ENCODE peak calls at places on chromosome 7, in four cellular contexts. Q is lung, E is A549, V is coronary artery. O is an unnamed sample.

GRCh38 chr7:151429555-151430331 is 10.2 kb downstream of the CRYGN start:
- DNase-seq in Q (no peak), E (peak), V (no peak), O (no peak)

GRCh38 chr7:101543242-101543766 is 85.8 kb downstream of the MYL10 start:
- DNase-seq in E (no peak), V (no peak), Q (no peak), O (no peak)

GRCh38 chr7:33939121-33939520 is 33.8 kb downstream of the BMPER start:
- DNase-seq in Q (no peak), V (no peak), E (no peak), O (no peak)

GRCh38 chr7:67361150-67361549 is 364.5 kb downstream of the TYW1 start:
- DNase-seq in Q (no peak), E (no peak), V (no peak), O (no peak)

GRCh38 chr7:67955061-67955460 is 958.4 kb downstream of the TYW1 start:
- DNase-seq in E (no peak), Q (no peak), V (no peak), O (no peak)

GRCh38 chr7:152459724-152460251 is 24.0 kb upstream of the KMT2C start:
- DNase-seq in Q (no peak), E (no peak), V (no peak), O (no peak)

GRCh38 chr7:47846117-47846836 is 102.0 kb downstream of the PKD1L1 start:
- DNase-seq in Q (peak), V (no peak), E (peak), O (no peak)

GRCh38 chr7:129665013-129665401 is 53.5 kb downstream of the NRF1 start:
- DNase-seq in V (no peak), Q (peak), E (peak), O (no peak)

GRCh38 chr7:66167773-66168367 is 37.3 kb upstream of the TPST1 start:
- DNase-seq in E (no peak), V (no peak), Q (no peak), O (no peak)

GRCh38 chr7:156993925-156994235 is 16.6 kb downstream of the MNX1 start:
- DNase-seq in E (no peak), Q (no peak), V (peak), O (no peak)

GRCh38 chr7:45715471-45716352 is 141.5 kb downstream of the ADCY1 start:
- DNase-seq in E (no peak), V (peak), Q (peak), O (peak)

GRCh38 chr7:55132890-55133551 is 114.2 kb downstream of the EGFR start:
- DNase-seq in Q (peak), V (peak), E (peak), O (no peak)

GRCh38 chr7:106067678-106068077 is 44.4 kb downstream of the SYPL1 start:
- DNase-seq in V (no peak), Q (no peak), E (no peak), O (no peak)

GRCh38 chr7:137172105-137172590 is 171.4 kb downstream of the PTN start:
- DNase-seq in Q (no peak), V (no peak), E (no peak), O (no peak)

GRCh38 chr7:139589474-139589873 is 66.0 kb downstream of the CLEC2L start:
- DNase-seq in E (no peak), Q (no peak), V (no peak), O (peak)

GRCh38 chr7:27933691-27934565 is 194.0 kb downstream of the TAX1BP1 start:
- DNase-seq in Q (no peak), V (no peak), E (no peak), O (no peak)

GRCh38 chr7:125033506-125033905 is 103.9 kb upstream of the POT1 start:
- DNase-seq in Q (no peak), E (no peak), V (no peak), O (no peak)

GRCh38 chr7:40641717-40642116 is 506.9 kb downstream of the SUGCT start:
- DNase-seq in V (no peak), E (no peak), Q (no peak), O (no peak)

DNA sequence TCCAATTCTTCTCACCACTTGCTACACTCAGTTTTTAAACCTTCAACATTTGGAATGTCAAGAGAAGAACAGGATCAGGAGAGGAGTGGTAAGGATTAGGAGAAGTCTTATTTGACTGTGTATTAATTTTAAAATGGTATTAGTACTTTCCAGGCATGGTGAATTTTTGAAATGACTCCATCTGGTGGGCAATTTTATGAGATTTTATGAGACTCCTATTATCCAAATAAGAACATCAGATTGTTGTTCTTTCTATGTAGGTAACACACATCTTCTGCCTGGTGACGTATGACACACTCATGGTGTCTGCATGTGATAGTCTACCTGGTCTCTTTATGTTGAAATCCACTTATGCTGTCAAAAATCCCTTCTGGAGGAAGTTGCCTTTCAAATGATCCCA is 51.0 kb downstream of the SLC13A1 start:
- DNase-seq in E (no peak), V (no peak), Q (no peak), O (no peak)
- TF ChIP-seq CTCF in E (no peak), V (no peak), Q (no peak), O (no peak)

GRCh38 chr7:148941598-148942280 is 57.6 kb upstream of the EZH2 start:
- DNase-seq in V (no peak), Q (peak), E (peak), O (no peak)
- TF ChIP-seq CTCF in V (peak), Q (no peak), E (peak), O (peak)

DNA sequence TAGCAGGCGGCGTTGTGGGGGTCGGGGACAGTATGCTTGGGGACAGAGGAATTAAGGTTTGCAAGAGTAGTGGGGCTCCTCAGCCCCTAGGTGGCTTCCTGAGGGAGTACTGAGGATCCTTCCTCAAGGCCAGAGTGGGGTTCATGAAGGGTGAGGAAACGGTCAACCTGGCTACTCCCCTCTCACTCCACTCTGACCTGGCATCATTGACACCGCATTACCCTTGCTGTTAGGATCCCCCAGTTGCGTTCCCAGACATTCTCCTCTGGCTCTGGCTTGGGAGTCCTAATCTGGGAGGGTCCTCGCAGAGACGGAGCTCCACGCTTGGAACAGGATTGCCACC is 496 bp downstream of the EPHB6 start:
- DNase-seq in Q (no peak), V (no peak), E (no peak), O (no peak)
- TF ChIP-seq CTCF in Q (no peak), V (no peak), E (no peak), O (no peak)

GRCh38 chr7:142228681-142229080 is 29.2 kb downstream of the PRSS58 start:
- DNase-seq in Q (no peak), V (no peak), E (no peak), O (no peak)
- TF ChIP-seq CTCF in Q (no peak), V (no peak), E (no peak), O (no peak)

GRCh38 chr7:128200376-128200775 is 40.7 kb upstream of the LEP start:
- DNase-seq in E (no peak), V (no peak), Q (no peak), O (no peak)
- TF ChIP-seq CTCF in E (no peak), V (no peak), Q (no peak), O (no peak)

GRCh38 chr7:78014401-78014800 is 215.8 kb downstream of the PHTF2 start:
- DNase-seq in Q (no peak), E (no peak), V (no peak), O (no peak)
- TF ChIP-seq CTCF in Q (no peak), E (no peak), V (no peak), O (no peak)

GRCh38 chr7:118777308-118777707 is 552.8 kb downstream of the ANKRD7 start:
- DNase-seq in E (no peak), Q (no peak), V (no peak), O (no peak)
- TF ChIP-seq CTCF in E (no peak), Q (no peak), V (no peak), O (no peak)

DNA sequence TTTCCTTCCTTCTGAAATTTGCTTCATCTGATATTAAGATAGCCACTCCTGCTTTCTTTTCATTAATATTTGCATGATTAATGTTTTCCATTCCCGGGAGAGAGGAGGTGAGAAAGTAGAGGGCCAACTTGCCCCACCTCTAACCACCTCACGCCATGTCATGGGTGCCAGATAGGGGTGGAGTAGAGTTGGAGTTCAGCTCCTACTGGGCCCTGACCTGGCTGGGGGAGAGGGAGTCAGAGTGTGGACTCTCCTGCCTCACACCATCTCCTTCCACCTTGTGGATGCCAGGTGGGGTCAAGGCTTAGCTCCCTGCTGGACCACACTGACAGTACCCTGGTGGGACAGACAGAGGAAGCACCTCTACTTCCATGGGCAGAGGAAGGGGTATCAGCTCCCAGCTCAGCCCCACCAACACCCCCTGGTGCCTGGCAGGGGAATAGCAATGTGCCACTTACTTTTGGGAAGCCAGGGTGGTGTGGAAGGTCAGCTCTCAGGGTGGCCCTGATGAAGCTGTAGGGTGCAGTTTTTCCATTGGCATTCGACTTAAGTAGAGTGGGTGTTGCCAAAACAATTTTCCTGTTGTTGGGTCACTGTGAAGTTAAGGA is 28.0 kb downstream of the CHST12 start:
- DNase-seq in E (peak), V (no peak), Q (no peak), O (no peak)
- TF ChIP-seq CTCF in E (no peak), V (no peak), Q (peak), O (no peak)

GRCh38 chr7:64628721-64629120 is 37.2 kb upstream of the ZNF107 start:
- DNase-seq in E (no peak), Q (no peak), V (no peak), O (no peak)

GRCh38 chr7:64628192-64628591 is 37.7 kb upstream of the ZNF107 start:
- DNase-seq in Q (no peak), E (no peak), V (no peak), O (no peak)

GRCh38 chr7:64632029-64632428 is 33.9 kb upstream of the ZNF107 start:
- DNase-seq in E (no peak), Q (no peak), V (no peak), O (no peak)

GRCh38 chr7:64633401-64633800 is 32.5 kb upstream of the ZNF107 start:
- DNase-seq in V (no peak), Q (no peak), E (no peak), O (no peak)

DNA sequence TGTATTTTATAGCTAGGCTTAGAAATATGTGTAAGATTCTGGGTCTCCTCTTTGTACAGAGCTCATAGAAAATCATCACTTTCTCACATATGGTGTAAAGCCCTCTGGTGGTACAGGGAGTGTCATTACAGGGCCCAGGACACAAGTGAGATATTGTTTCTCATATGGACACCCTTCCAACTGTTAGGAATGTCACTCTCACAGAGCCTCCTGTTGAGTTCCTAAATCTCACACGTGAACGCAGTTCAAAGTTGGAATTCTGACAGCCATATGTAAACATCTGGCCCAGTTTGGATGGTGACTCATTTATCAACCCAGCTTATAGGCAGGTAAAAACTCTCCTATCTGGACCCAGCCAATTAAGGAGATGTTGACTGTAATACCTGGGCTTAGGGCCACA is 35.4 kb upstream of the ZNF107 start:
- DNase-seq in E (no peak), V (no peak), Q (no peak), O (no peak)
- TF ChIP-seq CTCF in E (no peak), V (no peak), Q (no peak), O (no peak)

O was measured in esophagus muscularis mucosa.